ENCODE peak calls at places on chromosomes 5 and 9, in five cellular contexts. One of them, this sample, is unnamed.

GRCh38 chr5:19625562-19625961 is 362.4 kb downstream of the CDH18 start:
- DNase-seq in fibroblast of the conjunctiva: no peak
- DNase-seq in GM06990: no peak
- DNase-seq in AG08396: no peak
- DNase-seq in G401: no peak
- DNase-seq in this sample: no peak

GRCh38 chr9:135978650-135979461 is 17.7 kb upstream of the UBAC1 start:
- DNase-seq in fibroblast of the conjunctiva: no peak
- DNase-seq in AG08396: peak
- DNase-seq in G401: no peak
- DNase-seq in GM06990: no peak
- DNase-seq in this sample: no peak

GRCh38 chr5:163404364-163404763 is 33.0 kb upstream of the CCNG1 start:
- DNase-seq in AG08396: no peak
- DNase-seq in GM06990: no peak
- DNase-seq in G401: no peak
- DNase-seq in fibroblast of the conjunctiva: no peak
- DNase-seq in this sample: no peak

GRCh38 chr9:129320575-129321311 is 142.7 kb upstream of the IER5L start:
- DNase-seq in AG08396: peak
- DNase-seq in GM06990: peak
- DNase-seq in G401: peak
- DNase-seq in fibroblast of the conjunctiva: peak
- DNase-seq in this sample: peak

GRCh38 chr9:114385412-114386181 is 2.2 kb downstream of the AKNA start:
- DNase-seq in fibroblast of the conjunctiva: peak
- DNase-seq in GM06990: peak
- DNase-seq in AG08396: peak
- DNase-seq in G401: no peak
- DNase-seq in this sample: no peak

GRCh38 chr9:124164800-124165199 is 92.9 kb upstream of the NEK6 start:
- DNase-seq in AG08396: no peak
- DNase-seq in GM06990: no peak
- DNase-seq in G401: peak
- DNase-seq in fibroblast of the conjunctiva: no peak
- DNase-seq in this sample: no peak

GRCh38 chr5:159184858-159185381 is 24.4 kb downstream of the RNF145 start:
- DNase-seq in fibroblast of the conjunctiva: no peak
- DNase-seq in G401: no peak
- DNase-seq in GM06990: no peak
- DNase-seq in AG08396: peak
- DNase-seq in this sample: no peak

GRCh38 chr5:74934949-74935751 is 69.0 kb upstream of the FAM169A start:
- DNase-seq in GM06990: no peak
- DNase-seq in AG08396: peak
- DNase-seq in fibroblast of the conjunctiva: peak
- DNase-seq in G401: peak
- DNase-seq in this sample: no peak

GRCh38 chr9:14320272-14321245 is 6.6 kb upstream of the NFIB start:
- DNase-seq in fibroblast of the conjunctiva: peak
- DNase-seq in GM06990: no peak
- DNase-seq in G401: peak
- DNase-seq in AG08396: peak
- DNase-seq in this sample: peak

GRCh38 chr5:451587-452458 is 8.8 kb downstream of the EXOC3 start:
- DNase-seq in G401: no peak
- DNase-seq in GM06990: no peak
- DNase-seq in AG08396: no peak
- DNase-seq in fibroblast of the conjunctiva: no peak
- DNase-seq in this sample: no peak

GRCh38 chr5:160260881-160261815 is 31.8 kb downstream of the FABP6 start:
- DNase-seq in fibroblast of the conjunctiva: no peak
- DNase-seq in AG08396: peak
- DNase-seq in GM06990: no peak
- DNase-seq in G401: no peak
- DNase-seq in this sample: peak